ENCODE peak calls at places on chromosome 22, in eight cellular contexts. P is HS-5, M is esophagus squamous epithelium, F is AML-193, C is H1, X is NAMALWA, I is ureter, R is amniotic stem cell. U is an unnamed sample.

GRCh38 chr22:46730568-46731245 is 7.3 kb downstream of the CERK start:
- DNase-seq in P (no peak), M (no peak), F (no peak), C (no peak), X (no peak), I (no peak), R (no peak), U (no peak)

GRCh38 chr22:36727110-36727509 is 23.6 kb upstream of the CACNG2 start:
- DNase-seq in P (no peak), M (no peak), F (no peak), C (no peak), X (no peak), I (no peak), R (no peak), U (peak; percentile 54)

GRCh38 chr22:45353816-45354215 is 44.1 kb downstream of the FAM118A start:
- DNase-seq in P (no peak), M (no peak), F (no peak), C (no peak), X (no peak), I (no peak), R (no peak), U (no peak)

GRCh38 chr22:26751217-26751616 is 93.8 kb downstream of the MIAT start:
- DNase-seq in P (no peak), M (no peak), F (no peak), C (peak; percentile 91), X (no peak), I (no peak), R (no peak), U (no peak)

GRCh38 chr22:19143967-19144400 is 467 bp downstream of the ESS2 start:
- DNase-seq in P (no peak), M (no peak), F (no peak), C (no peak), X (peak; percentile 54), I (no peak), R (no peak), U (no peak)

GRCh38 chr22:23305922-23306374 is 125.6 kb downstream of the BCR start:
- DNase-seq in P (no peak), M (no peak), F (no peak), C (no peak), X (no peak), I (peak; percentile 72), R (no peak), U (no peak)

GRCh38 chr22:20254975-20255946 is 12.9 kb downstream of the RTN4R start:
- DNase-seq in P (no peak), M (no peak), F (no peak), C (no peak), X (no peak), I (no peak), R (no peak), U (no peak)

GRCh38 chr22:18103527-18104269 is 6.9 kb upstream of the TUBA8 start:
- DNase-seq in P (no peak), M (no peak), F (no peak), C (no peak), X (no peak), I (no peak), R (no peak), U (no peak)

GRCh38 chr22:47134222-47134621 is 371.8 kb downstream of the TBC1D22A start:
- DNase-seq in P (no peak), M (no peak), F (no peak), C (no peak), X (no peak), I (no peak), R (no peak), U (no peak)

GRCh38 chr22:48593551-48593950 is 1234.1 kb downstream of the BRD1 start:
- DNase-seq in P (no peak), M (no peak), F (no peak), C (no peak), X (no peak), I (no peak), R (no peak), U (no peak)

GRCh38 chr22:29820941-29821789 is 16.9 kb downstream of the ASCC2 start:
- DNase-seq in P (peak; percentile 97), M (no peak), F (peak; percentile 51), C (no peak), X (peak; percentile 25), I (peak; percentile 94), R (peak; percentile 40), U (no peak)

GRCh38 chr22:45787770-45788169 is 116.1 kb downstream of the ATXN10 start:
- DNase-seq in P (no peak), M (no peak), F (no peak), C (no peak), X (no peak), I (no peak), R (no peak), U (no peak)

GRCh38 chr22:19730662-19731360 is 7.5 kb downstream of the GP1BB start:
- DNase-seq in P (peak; percentile 42), M (no peak), F (peak; percentile 67), C (no peak), X (peak; percentile 83), I (peak; percentile 86), R (peak; percentile 57), U (peak; percentile 96)

GRCh38 chr22:33746501-33746928 is 173.8 kb downstream of the LARGE1 start:
- DNase-seq in P (no peak), M (no peak), F (no peak), C (no peak), X (no peak), I (no peak), R (no peak), U (no peak)

GRCh38 chr22:29661355-29661754 is 57.9 kb downstream of the NF2 start:
- DNase-seq in P (no peak), M (no peak), F (no peak), C (no peak), X (no peak), I (no peak), R (no peak), U (no peak)

GRCh38 chr22:43109921-43110443 is 568 bp upstream of the BIK start:
- DNase-seq in P (no peak), M (no peak), F (no peak), C (no peak), X (no peak), I (no peak), R (no peak), U (no peak)

GRCh38 chr22:24758164-24758799 is 16.2 kb downstream of the PIWIL3 start:
- DNase-seq in P (peak; percentile 25), M (no peak), F (peak; percentile 20), C (no peak), X (peak; percentile 68), I (no peak), R (no peak), U (peak; percentile 81)

GRCh38 chr22:23305321-23305910 is 125.1 kb downstream of the BCR start:
- DNase-seq in P (no peak), M (no peak), F (no peak), C (no peak), X (no peak), I (peak; percentile 42), R (peak; percentile 35), U (no peak)

GRCh38 chr22:33562484-33562883 is 357.8 kb downstream of the LARGE1 start:
- DNase-seq in P (no peak), M (no peak), F (no peak), C (no peak), X (no peak), I (no peak), R (no peak), U (no peak)

GRCh38 chr22:29309332-29310064 is 3.0 kb downstream of the GAS2L1 start:
- DNase-seq in P (no peak), M (no peak), F (no peak), C (no peak), X (no peak), I (no peak), R (no peak), U (no peak)

GRCh38 chr22:45683248-45683647 is 11.6 kb downstream of the ATXN10 start:
- DNase-seq in P (no peak), M (no peak), F (no peak), C (no peak), X (peak; percentile 31), I (no peak), R (no peak), U (no peak)

GRCh38 chr22:37462983-37463382 is 23.2 kb downstream of the MFNG start:
- DNase-seq in P (no peak), M (no peak), F (peak; percentile 10), C (no peak), X (peak; percentile 42), I (no peak), R (no peak), U (no peak)

GRCh38 chr22:38026130-38027111 is 30.8 kb upstream of the PICK1 start:
- DNase-seq in P (no peak), M (no peak), F (no peak), C (no peak), X (no peak), I (no peak), R (no peak), U (no peak)

GRCh38 chr22:37401401-37401859 is 25.8 kb downstream of the ELFN2 start:
- DNase-seq in P (no peak), M (no peak), F (no peak), C (no peak), X (no peak), I (no peak), R (no peak), U (no peak)

GRCh38 chr22:19739911-19740449 is 16.6 kb downstream of the GP1BB start:
- DNase-seq in P (no peak), M (no peak), F (no peak), C (no peak), X (no peak), I (no peak), R (no peak), U (no peak)